ENCODE peak calls at places on chromosome 10, in five cellular contexts. P, C, B, V and X are unnamed samples.
A peak's percentile ranks its signal among the peaks of the same experiment; 100 is the strongest.

GRCh38 chr10:6202098-6202683 is 541 bp upstream of the PFKFB3 start:
- DNase-seq in V (no peak), C (peak; percentile 15), P (no peak), B (no peak), X (no peak)

GRCh38 chr10:69680610-69681009 is 50.6 kb downstream of the FAM241B start:
- DNase-seq in V (no peak), P (no peak), C (no peak), B (no peak), X (no peak)

GRCh38 chr10:122342293-122343134 is 32.0 kb upstream of the PLEKHA1 start:
- DNase-seq in B (peak; percentile 46), C (peak; percentile 21), V (peak; percentile 21), P (peak; percentile 51), X (no peak)

GRCh38 chr10:856405-857157 is 74.9 kb downstream of the LARP4B start:
- DNase-seq in V (no peak), C (no peak), P (no peak), B (no peak), X (no peak)

GRCh38 chr10:71694567-71694968 is 25.0 kb downstream of the C10orf105 start:
- DNase-seq in B (no peak), C (no peak), V (no peak), P (no peak), X (no peak)

GRCh38 chr10:43110318-43111071 is 27.8 kb upstream of the CSGALNACT2 start:
- DNase-seq in C (no peak), V (no peak), P (peak; percentile 57), B (peak; percentile 40), X (no peak)

GRCh38 chr10:12186324-12186723 is 9.4 kb downstream of the NUDT5 start:
- DNase-seq in B (no peak), V (no peak), P (no peak), C (no peak), X (no peak)

GRCh38 chr10:5447071-5447470 is 34.7 kb downstream of the NET1 start:
- DNase-seq in P (peak; percentile 46), C (no peak), V (no peak), B (peak; percentile 42), X (no peak)

GRCh38 chr10:12408472-12408871 is 59.1 kb downstream of the CAMK1D start:
- DNase-seq in V (no peak), C (no peak), B (no peak), P (no peak), X (no peak)

GRCh38 chr10:93751832-93752231 is 5.9 kb upstream of the LGI1 start:
- DNase-seq in C (no peak), V (no peak), P (peak; percentile 16), B (peak; percentile 68), X (peak; percentile 40)

GRCh38 chr10:104267721-104268690 is 978 bp upstream of the GSTO2 start:
- DNase-seq in C (no peak), V (no peak), P (no peak), B (no peak), X (no peak)

GRCh38 chr10:104057717-104058116 is 28.0 kb downstream of the COL17A1 start:
- DNase-seq in C (peak; percentile 40), P (no peak), B (no peak), V (no peak), X (no peak)

GRCh38 chr10:130025811-130026510 is 61.9 kb upstream of the EBF3 start:
- DNase-seq in B (no peak), V (no peak), P (no peak), C (no peak), X (no peak)

GRCh38 chr10:119489572-119490326 is 52.8 kb downstream of the RGS10 start:
- DNase-seq in V (peak; percentile 53), C (peak; percentile 74), P (no peak), B (peak; percentile 54), X (peak; percentile 48)

GRCh38 chr10:103580011-103580410 is 86.5 kb downstream of the NEURL1 start:
- DNase-seq in V (no peak), P (no peak), B (no peak), C (no peak), X (no peak)

GRCh38 chr10:70191906-70192305 is 21.6 kb upstream of the SAR1A start:
- DNase-seq in V (no peak), P (peak; percentile 95), B (peak; percentile 95), C (no peak), X (peak; percentile 49)

GRCh38 chr10:100728928-100729876 is 16.2 kb upstream of the PAX2 start:
- DNase-seq in B (peak; percentile 30), C (no peak), P (peak; percentile 13), V (no peak), X (peak; percentile 61)

DNA sequence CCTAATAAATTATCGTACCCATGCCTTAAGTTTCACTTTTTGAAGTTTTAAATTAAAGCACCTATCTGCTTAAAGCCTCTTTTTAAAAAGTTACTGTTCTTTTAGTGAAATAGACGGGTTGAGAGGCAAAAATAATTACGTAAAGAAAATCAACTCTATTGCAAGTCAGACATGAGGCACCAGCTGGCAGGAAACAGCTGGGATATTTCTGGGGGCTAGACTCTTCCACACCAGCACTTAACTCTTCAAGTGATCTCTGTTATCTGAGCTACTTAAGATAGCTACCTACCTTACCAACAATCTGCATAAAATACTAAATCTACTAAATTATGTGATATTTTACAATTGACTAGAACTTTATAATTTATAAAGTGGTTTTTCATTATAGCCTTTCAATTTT is 35.8 kb downstream of the GBF1 start:
- DNase-seq in V (no peak), B (peak; percentile 62), P (peak; percentile 42), C (no peak), X (no peak)
- H3K4me3 ChIP-seq in V (no peak overlapping the region), B (no peak overlapping the region), P (no peak overlapping the region), C (no peak overlapping the region), X (no peak overlapping the region)

GRCh38 chr10:123398180-123398591 is 244.0 kb downstream of the BUB3 start:
- DNase-seq in B (no peak), C (no peak), P (no peak), V (no peak), X (no peak)
- H3K9ac ChIP-seq in B (no peak overlapping the region), C (no peak overlapping the region), P (no peak overlapping the region), V (no peak overlapping the region), X (no peak overlapping the region)

DNA sequence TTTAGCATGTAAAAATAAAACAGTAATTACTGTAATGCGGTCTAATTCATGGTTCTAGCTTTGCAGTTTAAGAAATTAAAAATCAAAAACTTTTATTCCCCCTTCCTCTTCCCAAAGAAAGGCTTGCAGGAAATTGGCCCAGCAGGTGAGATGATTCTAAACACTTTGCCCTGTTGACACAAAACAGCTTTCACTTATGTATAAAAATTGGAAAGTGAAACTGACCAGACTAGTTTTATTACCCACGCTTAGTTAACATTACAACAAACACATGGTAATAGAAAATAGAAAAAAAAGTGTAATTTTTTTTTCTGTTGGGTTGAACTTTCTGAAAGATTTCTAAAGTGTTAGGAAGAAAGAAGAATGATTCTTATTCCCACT is 1.2 kb upstream of the CCDC6 start:
- DNase-seq in V (no peak), P (no peak), C (no peak), B (peak; percentile 40), X (no peak)
- H3K14ac ChIP-seq in V (no peak overlapping the region), P (peak overlapping the region; percentile 80), C (no peak overlapping the region), B (no peak overlapping the region), X (no peak overlapping the region)

DNA sequence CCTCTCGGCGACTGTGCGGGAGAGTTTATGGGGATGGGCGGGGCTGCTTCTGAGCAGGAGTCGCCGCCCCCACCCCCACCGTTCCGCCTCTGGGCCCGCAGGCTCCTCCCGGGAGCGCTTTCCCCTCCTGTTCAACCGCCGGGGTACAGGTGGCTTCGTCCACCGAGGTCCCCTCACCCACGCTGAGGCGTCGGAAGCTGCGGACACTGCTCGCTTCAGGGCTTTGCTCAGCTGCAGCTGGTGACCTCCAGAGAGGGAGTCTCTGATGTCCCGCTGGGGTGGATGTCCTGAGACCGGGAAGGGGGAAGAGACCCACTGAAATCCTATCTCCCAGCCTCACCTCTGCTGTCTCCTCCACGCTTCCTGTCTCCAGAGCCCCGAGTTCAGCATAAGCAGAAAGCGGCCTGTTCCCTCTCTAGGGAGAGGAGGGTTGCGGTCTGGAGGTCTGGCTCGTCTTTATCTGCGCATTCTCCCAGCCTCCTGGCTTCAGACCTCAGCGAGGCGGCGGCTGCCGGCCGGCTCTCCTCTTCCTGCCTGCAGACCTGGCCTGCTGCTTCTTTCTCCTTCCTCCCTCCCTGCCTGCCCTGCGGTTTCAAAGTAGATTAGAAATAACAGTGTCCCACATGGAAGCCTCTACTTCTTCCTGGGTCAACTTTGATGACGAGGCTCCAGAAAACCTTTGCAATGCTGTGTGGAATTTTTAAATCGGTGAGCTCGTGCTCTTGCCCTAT is 1.8 kb downstream of the CYP2E1 start:
- DNase-seq in P (peak; percentile 6), C (no peak), B (no peak), V (no peak), X (no peak)
- H3K4me3 ChIP-seq in P (peak overlapping the region; percentile 4), C (no peak overlapping the region), B (no peak overlapping the region), V (no peak overlapping the region), X (no peak overlapping the region)

GRCh38 chr10:27258492-27258837 is 17.9 kb upstream of the ACBD5 start:
- DNase-seq in B (no peak), V (no peak), C (no peak), P (no peak), X (no peak)
- H3K9ac ChIP-seq in B (peak overlapping the region; percentile 36), V (peak overlapping the region; percentile 27), C (peak overlapping the region; percentile 24), P (no peak overlapping the region), X (no peak overlapping the region)

GRCh38 chr10:27155073-27155754 is at the start of gene MASTL:
- DNase-seq in P (peak; percentile 95), B (peak; percentile 97), C (peak; percentile 91), V (peak; percentile 44), X (peak; percentile 95)
- H3K14ac ChIP-seq in P (peak within 1 kb of the TSS; percentile 100), B (peak within 1 kb of the TSS; percentile 79), C (no peak within 1 kb of the TSS), V (peak within 1 kb of the TSS; percentile 70), X (peak within 1 kb of the TSS; percentile 94)